ENCODE peak calls at places on chromosomes 2 and 18, in eight cellular contexts. N is PC-9, G is astrocyte of the cerebellum, Z is K562, R is colonic mucosa, E is BE2C, J is IMR-90, H is RWPE1. P is an unnamed sample.

GRCh38 chr2:40039543-40039942 is 260.5 kb upstream of the THUMPD2 start:
- DNase-seq in N (no peak), G (no peak), Z (no peak), R (no peak), E (no peak), J (no peak), H (no peak), P (no peak)

GRCh38 chr2:14831458-14831857 is 198.9 kb downstream of the LRATD1 start:
- DNase-seq in N (no peak), G (no peak), Z (no peak), R (no peak), E (no peak), J (no peak), H (no peak), P (no peak)

GRCh38 chr2:235675678-235676535 is 182.1 kb downstream of the AGAP1 start:
- DNase-seq in N (peak; percentile 65), G (peak; percentile 6), Z (no peak), R (no peak), E (no peak), J (peak; percentile 69), H (peak; percentile 6), P (no peak)

GRCh38 chr2:24411488-24412146 is 51.3 kb upstream of the ITSN2 start:
- DNase-seq in N (no peak), G (no peak), Z (no peak), R (no peak), E (no peak), J (no peak), H (no peak), P (no peak)

GRCh38 chr18:49639643-49640361 is 77.9 kb downstream of the LIPG start:
- DNase-seq in N (no peak), G (no peak), Z (no peak), R (no peak), E (no peak), J (no peak), H (no peak), P (peak; percentile 78)

GRCh38 chr2:232439758-232440135 is 16.2 kb upstream of the ALPI start:
- DNase-seq in N (no peak), G (no peak), Z (no peak), R (no peak), E (no peak), J (no peak), H (no peak), P (no peak)

GRCh38 chr2:100257939-100258338 is 64.4 kb downstream of the LONRF2 start:
- DNase-seq in N (no peak), G (no peak), Z (no peak), R (no peak), E (no peak), J (peak; percentile 53), H (peak; percentile 9), P (no peak)

GRCh38 chr18:12947355-12948054 is at the start of gene SEH1L:
- DNase-seq in N (peak; percentile 81), G (peak; percentile 97), Z (peak; percentile 99), R (peak; percentile 100), E (peak; percentile 97), J (peak; percentile 98), H (peak; percentile 98), P (peak; percentile 99)

GRCh38 chr2:36456227-36456788 is 100.7 kb downstream of the CRIM1 start:
- DNase-seq in N (no peak), G (no peak), Z (no peak), R (peak; percentile 67), E (no peak), J (peak; percentile 81), H (no peak), P (peak; percentile 94)

GRCh38 chr2:188511346-188511745 is 219.7 kb downstream of the GULP1 start:
- DNase-seq in N (no peak), G (no peak), Z (no peak), R (no peak), E (no peak), J (no peak), H (no peak), P (no peak)

GRCh38 chr2:207251022-207251421 is 85.3 kb upstream of the KLF7 start:
- DNase-seq in N (no peak), G (no peak), Z (no peak), R (no peak), E (no peak), J (no peak), H (no peak), P (no peak)

GRCh38 chr2:21245565-21245964 is 121.8 kb downstream of the TDRD15 start:
- DNase-seq in N (no peak), G (no peak), Z (peak; percentile 34), R (no peak), E (no peak), J (no peak), H (no peak), P (no peak)

DNA sequence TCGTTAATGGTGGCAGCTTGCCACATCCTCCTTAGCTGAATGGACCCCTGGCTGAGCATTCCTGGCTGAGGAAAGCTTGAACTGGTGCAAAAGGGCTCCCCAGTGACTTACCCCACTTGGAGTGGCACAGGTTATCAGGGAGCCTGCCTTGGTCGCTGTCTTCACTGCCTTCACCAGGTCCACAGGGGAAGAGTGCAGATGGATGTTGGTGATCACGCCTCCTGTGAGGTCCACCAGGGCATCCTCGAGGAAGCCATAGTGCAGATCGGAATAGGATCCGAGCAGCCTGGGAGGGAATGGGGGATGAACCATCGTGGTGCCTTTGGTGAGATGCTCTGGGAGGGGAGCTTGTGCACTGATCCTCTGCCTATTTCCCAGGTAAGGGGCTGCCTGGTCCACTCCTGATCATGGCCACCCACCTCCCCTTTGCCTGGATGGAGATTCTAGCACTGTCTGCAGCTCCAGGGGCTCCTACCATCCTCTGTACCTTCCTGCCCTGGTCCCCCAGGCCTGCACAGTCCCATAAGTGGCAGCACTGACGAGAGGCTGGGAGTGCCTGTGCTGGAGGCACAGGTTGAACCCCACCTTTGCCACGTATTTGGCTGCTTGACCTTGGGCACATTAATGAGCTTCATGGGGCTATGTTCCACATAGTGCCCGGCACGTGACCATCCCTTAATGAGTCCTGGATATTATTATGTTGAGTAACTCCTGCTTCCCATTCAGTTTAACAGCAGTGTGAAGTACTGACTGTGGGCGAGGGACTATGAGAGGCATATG is 43.0 kb downstream of the CAPN13 start:
- DNase-seq in N (no peak), G (no peak), Z (no peak), R (no peak), E (no peak), J (no peak), H (no peak), P (no peak)
- TF ChIP-seq CTCF in N (no peak), G (no peak), Z (no peak), R (no peak), E (no peak), J (no peak), H (no peak), P (no peak)

GRCh38 chr2:44668336-44668735 is 273.2 kb upstream of the SIX3 start:
- DNase-seq in N (no peak), G (no peak), Z (no peak), R (no peak), E (no peak), J (no peak), H (no peak), P (no peak)
- TF ChIP-seq CTCF in N (peak; percentile 40), G (peak; percentile 31), Z (peak; percentile 36), R (no peak), E (peak; percentile 64), J (no peak), H (no peak), P (peak; percentile 36)

DNA sequence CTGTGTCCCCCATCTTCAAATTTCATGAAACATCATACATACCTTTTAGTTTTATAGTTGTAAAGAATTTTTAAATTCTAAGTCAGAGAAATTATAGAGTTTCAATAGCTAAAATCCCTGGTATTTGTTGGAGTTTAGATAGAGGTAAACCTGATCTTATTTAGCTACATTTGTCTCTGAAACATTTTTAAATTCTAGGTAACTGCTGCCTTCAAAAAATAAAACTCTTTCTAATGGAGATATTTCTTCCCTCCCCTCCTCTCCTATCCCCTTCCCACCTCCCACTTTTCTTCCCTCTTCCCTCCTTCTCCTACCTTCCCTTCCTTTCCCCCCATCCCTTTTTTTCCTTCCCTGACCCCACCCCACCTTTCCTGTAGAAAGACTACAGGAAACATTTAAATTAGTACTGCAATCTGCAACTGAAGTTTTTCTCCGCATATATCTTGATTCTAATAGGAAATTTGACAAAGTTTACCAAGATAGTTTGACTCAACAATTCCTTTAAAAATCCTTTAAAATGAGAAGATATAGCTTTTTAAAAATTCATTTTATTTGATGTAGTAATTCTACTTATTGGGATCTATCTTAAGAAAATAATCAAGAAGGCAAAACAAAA is 4.1 kb downstream of the TACR1 start:
- DNase-seq in N (no peak), G (no peak), Z (no peak), R (no peak), E (no peak), J (no peak), H (no peak), P (no peak)
- TF ChIP-seq CTCF in N (no peak), G (no peak), Z (no peak), R (no peak), E (no peak), J (no peak), H (no peak), P (no peak)

DNA sequence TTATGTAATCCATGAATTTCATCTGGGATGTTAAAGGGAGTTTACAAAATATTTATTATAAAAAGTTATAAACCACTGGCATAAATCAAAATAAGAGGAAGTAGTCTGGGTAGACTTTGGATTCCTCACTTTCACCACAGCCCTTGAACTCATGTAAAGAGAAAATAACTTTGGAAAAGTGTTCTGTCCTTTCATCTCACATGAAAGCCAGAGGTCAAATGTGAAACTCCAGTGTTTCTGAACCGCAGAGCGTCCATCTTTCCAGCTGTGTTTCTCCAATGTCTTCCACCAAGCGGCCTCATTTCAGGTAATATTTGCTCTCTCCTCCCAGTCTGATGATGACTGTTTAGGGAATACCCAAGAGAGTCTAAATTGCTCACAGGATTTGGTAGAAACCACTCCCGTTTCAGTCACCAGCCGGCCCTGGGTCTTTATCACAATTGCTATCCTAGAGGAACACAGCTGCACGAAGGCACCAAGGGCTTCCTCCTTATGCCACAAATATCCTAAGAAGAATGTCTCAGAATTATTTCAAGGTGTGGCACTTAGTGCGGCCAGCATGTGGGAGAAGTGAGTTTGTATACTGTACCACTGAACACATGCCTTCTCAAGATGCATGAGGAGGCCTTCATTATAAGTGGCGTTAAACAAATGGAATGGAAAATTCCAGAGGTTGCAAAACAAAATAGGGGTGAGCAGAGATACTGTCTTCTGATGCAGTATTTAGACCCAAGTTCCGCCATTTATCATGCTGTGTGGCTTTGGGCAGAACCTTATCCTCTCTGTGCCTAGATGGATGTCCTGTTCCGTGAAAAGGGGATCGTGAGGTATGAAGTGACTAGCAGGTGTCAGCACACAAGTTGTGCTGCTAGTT is 63.8 kb downstream of the ACTR2 start:
- DNase-seq in N (no peak), G (no peak), Z (no peak), R (no peak), E (no peak), J (no peak), H (no peak), P (no peak)
- TF ChIP-seq CTCF in N (no peak), G (no peak), Z (no peak), R (no peak), E (no peak), J (no peak), H (no peak), P (no peak)

GRCh38 chr18:23689616-23690504 is 607 bp downstream of the LAMA3 start:
- DNase-seq in N (no peak), G (no peak), Z (no peak), R (peak; percentile 24), E (peak; percentile 10), J (no peak), H (no peak), P (no peak)
- TF ChIP-seq CTCF in N (no peak), G (no peak), Z (no peak), R (no peak), E (no peak), J (no peak), H (no peak), P (no peak)

P was measured in fibroblast of pulmonary artery.